ENCODE peak calls at places on chromosomes 5 and 9, in six cellular contexts. X, Q, Y, D, M and Z are unnamed samples.

GRCh38 chr9:120475341-120475740 is 104.6 kb downstream of the CDK5RAP2 start:
- DNase-seq in M (no peak), D (no peak), Y (no peak), X (peak; percentile 27), Q (no peak), Z (no peak)

GRCh38 chr5:33475706-33476105 is 34.9 kb downstream of the TARS1 start:
- DNase-seq in Q (no peak), M (no peak), D (no peak), Y (no peak), X (no peak), Z (no peak)

GRCh38 chr5:72673623-72674022 is 142.8 kb upstream of the TNPO1 start:
- DNase-seq in Q (no peak), D (no peak), M (no peak), Y (no peak), X (no peak), Z (no peak)

GRCh38 chr9:113579270-113580040 is 115.9 kb downstream of the RGS3 start:
- DNase-seq in X (no peak), M (no peak), D (peak; percentile 11), Q (no peak), Y (no peak), Z (no peak)

GRCh38 chr9:37061763-37062162 is 27.7 kb upstream of the PAX5 start:
- DNase-seq in Y (peak; percentile 7), M (peak; percentile 49), D (no peak), X (no peak), Q (peak; percentile 20), Z (peak; percentile 64)

GRCh38 chr5:109580225-109580624 is 109.5 kb upstream of the MAN2A1 start:
- DNase-seq in D (no peak), M (no peak), Y (no peak), X (no peak), Q (no peak), Z (no peak)

GRCh38 chr9:38160613-38161215 is 91.7 kb upstream of the SHB start:
- DNase-seq in M (peak; percentile 64), Y (peak; percentile 57), X (no peak), D (peak; percentile 43), Q (peak; percentile 43), Z (peak; percentile 33)

GRCh38 chr9:116190997-116191396 is 37.4 kb downstream of the PAPPA start:
- DNase-seq in X (peak; percentile 31), Q (no peak), Y (no peak), D (no peak), M (no peak), Z (peak; percentile 98)

GRCh38 chr9:121529237-121529987 is 29.8 kb upstream of the GGTA1 start:
- DNase-seq in Q (peak; percentile 95), X (peak; percentile 91), M (peak; percentile 42), D (no peak), Y (no peak), Z (peak; percentile 85)

GRCh38 chr5:125823572-125823971 is 599.6 kb upstream of the GRAMD2B start:
- DNase-seq in Y (peak; percentile 1), M (no peak), D (no peak), Q (no peak), X (no peak), Z (peak; percentile 44)

GRCh38 chr5:131379723-131380122 is 115.9 kb downstream of the CDC42SE2 start:
- DNase-seq in Y (peak; percentile 83), M (peak; percentile 83), X (no peak), D (peak; percentile 85), Q (no peak), Z (peak; percentile 81)

GRCh38 chr5:10863763-10864383 is 102.8 kb upstream of the DAP start:
- DNase-seq in Q (peak; percentile 39), M (peak; percentile 56), D (peak; percentile 23), X (no peak), Y (peak; percentile 33), Z (peak; percentile 28)

GRCh38 chr5:136425914-136426313 is 60.6 kb upstream of the TRPC7 start:
- DNase-seq in Q (no peak), X (no peak), M (no peak), D (no peak), Y (no peak), Z (no peak)
- H3K4me3 ChIP-seq in Q (no peak overlapping the region), X (no peak overlapping the region), M (no peak overlapping the region), D (no peak overlapping the region), Y (no peak overlapping the region), Z (no peak overlapping the region)

GRCh38 chr9:841371-842209 is at the start of gene DMRT1:
- DNase-seq in M (peak; percentile 17), X (no peak), Q (no peak), Y (no peak), D (no peak), Z (no peak)
- H3K4me3 ChIP-seq in M (peak within 1 kb of the TSS; percentile 39), X (no peak within 1 kb of the TSS), Q (no peak within 1 kb of the TSS), Y (no peak within 1 kb of the TSS), D (no peak within 1 kb of the TSS), Z (no peak within 1 kb of the TSS)

DNA sequence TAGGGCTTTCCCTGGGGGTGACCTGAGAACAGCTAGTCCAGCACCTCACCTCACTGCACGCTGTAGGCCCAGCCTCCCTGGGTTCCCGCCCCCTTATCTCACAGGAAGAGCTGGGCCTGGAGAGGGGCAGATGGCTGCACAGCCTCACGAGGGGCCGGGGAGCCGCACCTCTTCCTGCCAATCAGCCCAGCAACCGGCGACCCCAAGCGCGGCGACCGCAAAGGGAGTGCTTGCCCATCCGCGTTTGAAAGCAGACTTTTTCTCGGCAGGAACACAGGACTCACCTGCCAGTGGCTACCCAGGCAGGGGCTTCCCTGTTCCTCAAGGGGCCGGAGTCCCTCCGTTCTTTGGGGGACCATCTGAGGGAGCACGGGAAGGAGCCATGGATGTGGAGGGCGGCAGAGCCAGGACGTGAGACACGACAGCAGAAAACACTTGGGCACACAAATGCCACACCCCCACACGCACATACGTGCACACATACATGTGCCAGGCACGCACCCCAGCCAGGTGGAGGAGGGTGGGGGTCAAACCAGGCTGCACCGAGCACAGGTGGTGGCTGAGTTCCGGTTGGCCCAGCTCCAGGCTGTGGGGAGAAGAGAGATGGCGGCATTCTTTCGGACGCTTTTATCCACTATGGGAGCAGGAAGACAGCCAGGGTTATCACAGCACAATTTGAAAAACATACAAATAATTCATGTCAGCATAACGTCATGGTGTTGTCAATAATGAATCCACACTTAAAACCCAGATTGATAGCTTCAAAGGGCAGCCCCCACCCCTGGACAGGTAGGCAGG is 11.3 kb downstream of the TMEM250 start:
- DNase-seq in X (no peak), D (peak; percentile 48), Q (no peak), Y (no peak), M (no peak), Z (no peak)
- H3K4me3 ChIP-seq in X (no peak overlapping the region), D (peak overlapping the region; percentile 46), Q (no peak overlapping the region), Y (no peak overlapping the region), M (no peak overlapping the region), Z (no peak overlapping the region)

DNA sequence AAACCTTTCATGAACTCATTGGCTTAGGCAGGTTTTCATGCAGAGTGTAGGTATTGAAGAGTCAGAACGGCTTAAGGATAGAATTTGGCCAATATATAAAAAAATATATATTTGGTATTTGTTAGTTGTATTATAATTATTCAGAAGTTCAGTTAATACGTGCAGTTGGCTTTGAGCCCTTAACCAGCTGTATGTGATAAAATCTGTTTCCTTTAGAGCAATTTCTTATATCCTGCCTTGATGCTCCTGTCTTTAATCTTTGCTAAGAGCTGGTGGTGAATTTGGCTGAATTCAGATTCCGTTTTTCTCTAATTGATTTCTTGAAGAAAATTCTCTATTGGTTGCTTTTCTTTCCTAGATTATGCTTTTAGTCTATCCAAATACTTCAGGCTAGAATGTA is 3.7 kb downstream of the ANXA1 start:
- DNase-seq in M (no peak), X (no peak), Y (no peak), D (peak; percentile 45), Q (no peak), Z (peak; percentile 32)
- H3K4me3 ChIP-seq in M (peak overlapping the region; percentile 62), X (peak overlapping the region; percentile 10), Y (no peak overlapping the region), D (peak overlapping the region; percentile 67), Q (peak overlapping the region; percentile 50), Z (no peak overlapping the region)

GRCh38 chr5:146284016-146284415 is 54.6 kb upstream of the POU4F3 start:
- DNase-seq in Q (no peak), D (no peak), M (peak; percentile 10), X (no peak), Y (no peak), Z (peak; percentile 93)

DNA sequence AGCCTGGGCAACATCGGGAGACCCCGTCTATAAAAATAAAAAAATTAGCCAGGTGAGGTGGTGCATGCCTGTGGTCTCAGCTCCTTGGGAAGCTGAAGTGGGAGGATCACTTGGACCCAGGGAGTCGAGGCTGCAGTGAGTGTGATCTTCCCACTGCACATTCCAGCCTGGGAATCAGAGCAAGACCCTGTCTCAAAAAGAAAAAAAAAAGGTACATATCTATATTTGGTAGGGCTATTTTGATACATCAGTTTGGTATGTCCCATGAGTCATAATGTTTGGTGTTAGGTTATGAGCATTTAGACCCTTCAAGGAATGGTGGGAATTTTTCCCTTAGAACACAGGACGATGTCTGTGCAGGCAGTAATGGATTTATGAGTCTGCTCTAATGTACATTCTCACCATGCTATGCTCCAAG is 55.3 kb upstream of the POU4F3 start:
- DNase-seq in Q (no peak), Y (peak; percentile 18), M (peak; percentile 68), X (peak; percentile 85), D (no peak), Z (peak; percentile 97)
- H3K4me3 ChIP-seq in Q (no peak overlapping the region), Y (no peak overlapping the region), M (no peak overlapping the region), X (no peak overlapping the region), D (no peak overlapping the region), Z (no peak overlapping the region)